ENCODE peak calls at places on chromosomes 11 and 22, in four cellular contexts. N is GM12878, W is K562, M is HepG2. L is an unnamed sample.

GRCh38 chr22:23113847-23114720 is 27.7 kb downstream of the RSPH14 start:
- DNase-seq in M (no peak), W (no peak), N (no peak), L (no peak)

GRCh38 chr11:5277807-5278206 is 8.1 kb upstream of the HBE1 start:
- DNase-seq in N (no peak), M (no peak), W (no peak), L (no peak)

GRCh38 chr11:106914409-106914808 is 103.9 kb downstream of the GUCY1A2 start:
- DNase-seq in M (no peak), W (no peak), N (no peak), L (no peak)

GRCh38 chr11:67276821-67277230 is 10.6 kb downstream of the GRK2 start:
- DNase-seq in M (no peak), W (peak; percentile 85), N (no peak), L (no peak)

GRCh38 chr11:19789840-19790710 is 77.4 kb downstream of the NAV2 start:
- DNase-seq in N (no peak), W (no peak), M (no peak), L (no peak)

GRCh38 chr11:4068962-4069361 is 25.6 kb upstream of the RRM1 start:
- DNase-seq in W (no peak), M (no peak), N (no peak), L (no peak)

GRCh38 chr22:30921108-30921507 is 47.5 kb downstream of the MORC2 start:
- DNase-seq in W (no peak), M (no peak), N (no peak), L (no peak)

GRCh38 chr11:109734602-109735001 is 312.6 kb downstream of the C11orf87 start:
- DNase-seq in W (no peak), M (no peak), N (no peak), L (no peak)

GRCh38 chr11:69078930-69079607 is 30.3 kb downstream of the TPCN2 start:
- DNase-seq in W (no peak), N (no peak), M (no peak), L (no peak)

GRCh38 chr11:120337896-120338840 is 2.0 kb downstream of the ARHGEF12 start:
- DNase-seq in M (peak; percentile 27), W (peak; percentile 56), N (no peak), L (no peak)

GRCh38 chr11:134574425-134574824 is 162.4 kb upstream of the B3GAT1 start:
- DNase-seq in N (no peak), W (no peak), M (no peak), L (no peak)

GRCh38 chr22:39239561-39240423 is 5.0 kb downstream of the PDGFB start:
- DNase-seq in N (no peak), W (no peak), M (no peak), L (no peak)

DNA sequence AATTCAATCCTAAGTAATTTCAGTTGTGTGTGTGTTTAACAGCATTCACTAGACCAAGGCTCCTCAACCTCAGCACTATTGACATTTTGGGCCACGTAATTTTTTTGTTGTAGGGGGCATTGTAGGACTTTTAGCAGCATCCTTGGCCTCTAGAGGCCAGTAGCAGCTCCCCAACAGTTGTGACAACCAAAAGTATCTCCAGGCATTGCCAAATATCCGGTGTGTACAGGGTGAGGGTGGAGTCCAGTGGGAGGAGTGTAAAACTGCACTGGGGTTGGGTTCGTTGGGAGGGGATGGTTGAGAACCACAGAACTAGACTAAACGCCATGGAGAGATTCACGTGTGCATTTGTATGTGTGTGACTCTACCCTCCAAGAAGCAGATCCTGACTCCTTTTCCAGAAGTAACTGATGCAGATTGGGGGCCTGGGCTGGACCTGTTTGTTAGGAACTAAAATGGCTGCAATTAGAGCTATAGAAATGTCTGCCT is 5.9 kb upstream of the PHF21A start:
- DNase-seq in W (peak; percentile 93), N (no peak), M (peak; percentile 85), L (peak; percentile 97)
- TF ChIP-seq CHD4 in W (no peak), N (no peak), M (no peak), L (no peak)

GRCh38 chr22:44047891-44048301 is 23.8 kb downstream of the PARVB start:
- DNase-seq in N (no peak), M (no peak), W (no peak), L (no peak)

GRCh38 chr22:44046485-44047141 is 22.5 kb downstream of the PARVB start:
- DNase-seq in M (no peak), N (no peak), W (peak; percentile 92), L (no peak)

GRCh38 chr22:44051961-44052360 is 27.9 kb downstream of the PARVB start:
- DNase-seq in N (no peak), M (no peak), W (no peak), L (no peak)

GRCh38 chr22:44050766-44051747 is 27.0 kb downstream of the PARVB start:
- DNase-seq in W (no peak), M (no peak), N (no peak), L (no peak)

GRCh38 chr22:44049369-44050231 is 25.5 kb downstream of the PARVB start:
- DNase-seq in N (no peak), W (no peak), M (no peak), L (no peak)
- TF ChIP-seq CHD4 in N (no peak), W (no peak), M (no peak), L (no peak)

DNA sequence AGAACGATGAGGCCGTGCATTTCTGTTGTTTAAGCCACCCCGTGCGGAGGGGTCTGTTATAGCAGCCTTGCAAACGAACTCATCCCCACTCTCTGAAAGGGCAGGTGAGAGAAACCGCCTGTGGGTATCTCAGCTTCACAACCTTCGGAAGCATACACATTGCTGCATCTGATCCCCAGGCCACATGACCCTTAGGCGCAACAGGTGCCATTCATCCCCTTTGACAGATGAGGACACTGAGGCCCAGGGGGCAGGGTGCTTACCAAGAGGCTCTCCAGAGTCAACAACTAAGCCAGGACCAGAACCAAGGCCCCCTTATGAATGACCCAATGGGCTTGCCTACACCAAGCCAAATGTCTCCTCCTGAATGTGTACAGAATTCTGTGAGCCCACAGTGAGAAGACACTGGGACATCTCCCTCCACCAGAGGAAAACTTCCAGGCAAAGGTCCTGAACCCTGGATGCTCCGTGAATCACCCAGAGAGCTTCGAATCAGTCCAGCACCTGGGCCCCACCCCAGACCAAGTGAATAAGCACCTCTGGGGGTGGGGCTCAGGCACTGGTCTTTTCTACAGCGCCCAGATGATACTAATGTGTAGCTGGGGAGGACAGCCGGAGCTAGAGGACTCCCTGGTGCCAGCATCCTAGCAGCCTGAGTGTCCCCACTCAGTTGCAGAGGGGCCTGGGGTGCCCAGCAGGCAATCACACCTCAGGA is 83.2 kb downstream of the BUD13 start:
- DNase-seq in W (no peak), M (no peak), N (no peak), L (no peak)
- TF ChIP-seq CHD4 in W (no peak), M (no peak), N (no peak), L (no peak)

GRCh38 chr22:34430386-34430785 is 510.1 kb upstream of the LARGE1 start:
- DNase-seq in N (no peak), M (no peak), W (no peak), L (no peak)

GRCh38 chr22:34427436-34427835 is 507.2 kb upstream of the LARGE1 start:
- DNase-seq in M (no peak), W (no peak), N (no peak), L (no peak)

GRCh38 chr22:34427841-34428240 is 507.6 kb upstream of the LARGE1 start:
- DNase-seq in N (no peak), M (no peak), W (no peak), L (no peak)

GRCh38 chr22:34429314-34429713 is 509.0 kb upstream of the LARGE1 start:
- DNase-seq in M (no peak), W (no peak), N (no peak), L (no peak)
- TF ChIP-seq CHD4 in M (no peak), W (no peak), N (no peak), L (no peak)

GRCh38 chr22:26692215-26692614 is 34.8 kb downstream of the MIAT start:
- DNase-seq in N (no peak), M (no peak), W (no peak), L (no peak)
- TF ChIP-seq CHD4 in N (no peak), M (no peak), W (no peak), L (no peak)

DNA sequence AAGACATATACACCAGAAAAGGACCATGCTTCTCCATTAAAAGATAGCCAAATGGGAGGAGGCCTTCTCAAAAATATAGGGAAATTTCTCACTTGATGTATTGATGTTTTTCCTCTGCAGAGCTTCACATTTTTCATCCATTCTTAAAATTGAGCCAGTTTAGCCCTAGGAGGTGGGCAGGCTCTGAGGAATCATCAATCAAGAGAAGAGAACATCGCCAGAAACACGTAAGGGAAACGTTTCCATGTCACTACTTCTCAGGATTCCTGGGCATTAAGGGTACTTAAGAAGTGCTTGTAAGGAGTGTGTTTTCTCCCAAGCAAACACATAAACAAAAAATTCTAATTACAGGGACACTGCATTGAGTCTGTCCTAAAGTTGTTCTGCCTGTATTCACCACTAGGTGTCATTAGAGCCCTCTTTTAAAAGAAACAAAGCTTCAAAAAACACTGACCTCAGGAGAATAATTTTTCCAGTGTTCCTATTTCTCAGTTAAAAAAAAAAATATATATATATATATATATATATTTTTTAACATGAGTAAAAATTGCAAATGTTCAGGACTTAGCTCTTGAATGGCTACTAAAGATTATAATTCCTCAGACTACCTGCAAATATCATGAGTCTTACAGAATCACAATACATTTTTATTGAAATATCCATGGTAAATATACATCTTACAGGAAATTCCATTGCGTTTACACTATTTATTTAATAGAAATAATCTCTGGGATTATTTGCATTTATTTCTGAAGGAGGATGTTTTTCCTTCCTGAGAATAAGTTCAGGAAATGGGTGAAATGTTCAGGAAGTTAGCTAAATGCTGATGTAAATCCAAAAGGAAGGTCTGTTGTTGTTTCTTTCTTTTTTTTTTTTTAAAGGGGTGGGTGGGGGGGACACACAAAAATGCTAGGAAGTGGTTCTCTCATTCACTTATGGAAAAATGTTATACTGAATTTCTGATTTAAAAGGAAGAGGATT is 16.0 kb downstream of the FZD4 start:
- DNase-seq in N (no peak), W (peak; percentile 81), M (peak; percentile 65), L (peak; percentile 50)
- TF ChIP-seq CHD4 in N (no peak), W (no peak), M (no peak), L (no peak)

DNA sequence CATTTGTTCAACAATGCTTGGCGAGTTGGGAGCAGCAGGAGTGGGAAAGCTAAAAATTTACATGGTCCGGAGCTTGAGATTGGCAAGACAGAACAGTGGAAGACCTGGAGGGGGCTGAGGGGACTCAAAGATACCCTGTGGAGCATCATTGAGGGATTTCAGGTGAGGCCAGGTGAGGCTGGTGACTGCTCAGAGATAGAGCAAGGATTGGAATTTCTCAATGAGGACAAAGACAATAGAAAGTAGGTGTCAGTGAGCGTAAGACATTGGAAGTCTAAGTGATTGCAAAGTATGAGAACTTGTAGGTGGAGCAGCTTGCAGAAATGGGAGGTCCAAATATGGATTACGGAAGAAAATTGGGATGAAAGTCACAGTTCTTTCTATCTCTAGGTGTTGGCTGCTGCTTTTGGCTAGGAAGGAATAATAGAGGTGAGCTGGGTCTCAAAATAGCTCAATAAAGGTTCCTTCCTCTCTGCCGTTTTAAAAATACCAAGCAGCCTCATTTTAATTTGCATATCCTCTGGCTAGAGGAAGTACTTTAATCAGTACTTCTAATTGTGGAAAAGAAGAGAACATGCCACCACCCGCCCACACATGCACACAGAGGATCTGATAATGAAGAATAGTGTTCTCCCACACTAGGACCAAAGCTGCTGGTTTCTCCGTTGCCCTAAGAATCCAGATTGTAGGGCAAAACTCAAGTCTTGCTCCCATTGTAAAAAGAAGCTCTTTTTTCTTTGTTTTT is 41.8 kb upstream of the SORL1-AS1 start:
- DNase-seq in M (no peak), N (peak; percentile 69), W (no peak), L (no peak)
- TF ChIP-seq CHD4 in M (no peak), N (no peak), W (no peak), L (no peak)

L was measured in A549.